ENCODE peak calls at places on chromosomes 13 and 19, in eight cellular contexts. H, B, W, M, X, G, A and K are unnamed samples.

GRCh38 chr13:35672611-35673010 is 196.1 kb upstream of the MAB21L1 start:
- DNase-seq in M (no peak), H (no peak), B (no peak), W (no peak), G (no peak), X (no peak), A (no peak), K (peak; percentile 70)

GRCh38 chr19:2609389-2610116 is 92.9 kb downstream of the GNG7 start:
- DNase-seq in B (no peak), A (no peak), M (no peak), G (no peak), H (no peak), X (no peak), W (no peak), K (no peak)

GRCh38 chr19:16896913-16897571 is 8.2 kb downstream of the F2RL3 start:
- DNase-seq in W (peak; percentile 42), G (peak; percentile 96), A (peak; percentile 97), B (peak; percentile 97), M (peak; percentile 98), X (peak; percentile 92), H (peak; percentile 80), K (peak; percentile 27)

GRCh38 chr19:1122972-1123363 is 19.2 kb downstream of the GPX4 start:
- DNase-seq in G (peak; percentile 75), W (no peak), X (peak; percentile 57), B (peak; percentile 48), H (peak; percentile 84), M (peak; percentile 87), A (no peak), K (peak; percentile 86)

GRCh38 chr13:47135800-47136658 is 239.2 kb upstream of the HTR2A start:
- DNase-seq in X (no peak), M (no peak), A (no peak), B (no peak), H (no peak), G (no peak), W (no peak), K (no peak)

GRCh38 chr19:39915101-39915847 is 19.2 kb downstream of the FCGBP start:
- DNase-seq in G (peak; percentile 2), A (no peak), X (no peak), B (no peak), H (no peak), W (no peak), M (no peak), K (no peak)

GRCh38 chr19:11227201-11227886 is 12.1 kb upstream of the ANGPTL8 start:
- DNase-seq in B (no peak), W (no peak), G (no peak), H (peak; percentile 58), A (no peak), M (peak; percentile 28), X (no peak), K (peak; percentile 45)

GRCh38 chr19:4094761-4095487 is 28.2 kb upstream of the ZBTB7A start:
- DNase-seq in M (no peak), B (no peak), H (no peak), W (no peak), X (no peak), G (no peak), A (no peak), K (no peak)

GRCh38 chr13:40994581-40995230 is 24.4 kb downstream of the ELF1 start:
- DNase-seq in W (no peak), B (no peak), M (no peak), G (no peak), H (no peak), X (no peak), A (no peak), K (no peak)

GRCh38 chr13:42028113-42028799 is 20.2 kb upstream of the DGKH start:
- DNase-seq in G (peak; percentile 64), H (peak; percentile 53), A (no peak), X (no peak), M (no peak), B (no peak), W (no peak), K (no peak)

GRCh38 chr19:588093-588742 is 1.5 kb upstream of the HCN2 start:
- DNase-seq in X (peak; percentile 49), B (no peak), G (peak; percentile 82), A (peak; percentile 69), H (peak; percentile 92), M (peak; percentile 89), W (peak; percentile 53), K (peak; percentile 88)

GRCh38 chr19:32416749-32417469 is 11.3 kb downstream of the DPY19L3 start:
- DNase-seq in H (no peak), M (no peak), G (no peak), B (no peak), A (no peak), W (no peak), X (no peak), K (no peak)

DNA sequence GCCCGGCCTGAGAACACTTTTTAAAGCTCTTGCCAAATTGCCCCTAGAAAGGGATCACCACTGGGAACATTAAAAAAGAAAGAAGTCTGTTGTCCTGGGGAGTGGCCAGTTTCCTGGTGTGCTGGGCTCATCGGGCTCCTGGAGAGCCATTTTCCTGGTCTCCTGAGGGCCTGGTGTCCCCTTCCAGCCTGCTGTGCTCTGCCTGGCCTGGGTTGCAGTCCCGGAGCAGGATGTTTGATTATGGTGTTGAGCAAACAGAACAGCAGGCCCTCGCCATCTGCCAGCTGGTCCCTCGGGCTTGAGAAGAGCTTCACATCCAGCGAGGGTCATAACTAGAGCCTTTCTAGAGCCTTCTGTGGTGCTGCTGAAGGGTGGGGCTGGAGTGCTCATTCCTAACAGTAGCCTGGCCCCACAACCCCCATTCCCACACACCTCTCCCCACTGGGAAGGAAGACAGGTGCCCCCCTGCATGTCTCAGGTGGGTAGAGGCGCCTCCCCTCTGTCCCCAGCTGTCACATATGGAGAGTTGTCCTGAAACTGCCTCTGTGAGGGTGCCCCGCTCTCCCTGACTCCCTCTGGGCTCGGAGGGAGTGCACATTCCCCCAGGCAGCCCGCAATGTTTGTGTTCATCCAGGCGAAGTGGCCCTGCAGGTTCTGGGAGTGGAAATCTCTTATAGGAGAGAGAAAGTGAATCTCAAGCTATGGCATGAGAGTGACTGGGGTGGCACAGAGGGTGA is 151.1 kb downstream of the SIPA1L3 start:
- DNase-seq in W (no peak), H (peak; percentile 60), A (no peak), X (no peak), M (no peak), G (peak; percentile 28), B (no peak), K (peak; percentile 85)
- H3K27ac ChIP-seq in W (no peak overlapping the region), H (peak overlapping the region; percentile 53), A (no peak overlapping the region), X (no peak overlapping the region), M (peak overlapping the region; percentile 21), G (peak overlapping the region; percentile 49), B (no peak overlapping the region), K (peak overlapping the region; percentile 90)

GRCh38 chr19:41700381-41701195 is 7.8 kb upstream of the CEACAM5 start:
- DNase-seq in H (no peak), X (no peak), G (no peak), W (no peak), B (no peak), A (no peak), M (no peak), K (no peak)
- H3K9me3 ChIP-seq in H (no peaks in the 10 kb centered on the region), X (no peaks in the 10 kb centered on the region), G (no peaks in the 10 kb centered on the region), W (no peaks in the 10 kb centered on the region), B (no peaks in the 10 kb centered on the region), A (no peaks in the 10 kb centered on the region), M (peaks cover 2% of the 10 kb centered on the region), K (no peaks in the 10 kb centered on the region)

DNA sequence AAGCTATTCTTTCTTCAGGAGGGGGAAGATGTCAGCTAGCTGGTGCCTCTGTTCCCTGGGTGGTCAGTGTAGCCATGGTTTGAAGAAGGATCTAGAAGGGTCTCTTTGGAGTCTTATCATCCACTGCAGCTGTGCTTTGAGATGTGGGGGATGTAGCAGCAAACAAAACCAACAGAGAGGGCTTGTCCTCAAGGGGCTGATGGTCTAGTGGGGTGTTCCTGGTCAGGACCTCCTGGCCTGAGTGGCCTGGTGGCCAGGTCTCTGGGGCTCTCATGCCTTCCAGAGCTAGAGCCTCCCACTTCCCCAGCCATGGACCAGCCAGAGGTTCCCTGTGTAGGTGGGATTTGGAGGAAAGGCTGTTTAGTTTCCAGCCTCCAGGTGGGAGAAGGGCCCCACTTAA is 40.3 kb downstream of the LYL1 start:
- DNase-seq in X (no peak), B (no peak), G (no peak), A (no peak), M (no peak), H (no peak), W (no peak), K (no peak)
- H3K27ac ChIP-seq in X (no peak overlapping the region), B (peak overlapping the region; percentile 100), G (no peak overlapping the region), A (peak overlapping the region; percentile 99), M (no peak overlapping the region), H (no peak overlapping the region), W (no peak overlapping the region), K (no peak overlapping the region)

GRCh38 chr19:57606931-57607330 is 7.1 kb upstream of the ZNF134 start:
- DNase-seq in G (no peak), W (no peak), X (no peak), H (no peak), M (no peak), B (no peak), A (no peak), K (no peak)
- H3K9me3 ChIP-seq in G (no peaks in the 10 kb centered on the region), W (peaks cover 78% of the 10 kb centered on the region), X (peaks cover 5% of the 10 kb centered on the region), H (peaks cover 99% of the 10 kb centered on the region), M (no peaks in the 10 kb centered on the region), B (peaks cover 60% of the 10 kb centered on the region), A (peaks cover 83% of the 10 kb centered on the region), K (no peaks in the 10 kb centered on the region)

GRCh38 chr19:47210180-47210490 is 20.9 kb downstream of the BBC3 start:
- DNase-seq in X (no peak), G (no peak), M (no peak), W (no peak), A (no peak), B (no peak), H (no peak), K (no peak)
- H3K27ac ChIP-seq in X (peak overlapping the region; percentile 7), G (peak overlapping the region; percentile 55), M (peak overlapping the region; percentile 51), W (no peak overlapping the region), A (peak overlapping the region; percentile 30), B (peak overlapping the region; percentile 81), H (peak overlapping the region; percentile 76), K (peak overlapping the region; percentile 35)